ENCODE peak calls at places on chromosome 13, in eight cellular contexts. F is GM10248, B is psoas muscle, D is sigmoid colon, Q is BJ, X is GM13976, I is HCT116, S is stomach. M is an unnamed sample.

GRCh38 chr13:35484384-35484783 is 7.9 kb upstream of the MAB21L1 start:
- DNase-seq in F (no peak), B (peak), Q (no peak), S (no peak), D (no peak), X (no peak), I (no peak), M (no peak)

GRCh38 chr13:69857188-69857821 is 250.3 kb upstream of the ATXN8OS start:
- DNase-seq in Q (no peak), B (no peak), D (no peak), F (peak), I (peak), S (no peak), X (no peak), M (peak)

GRCh38 chr13:22325761-22326160 is 654.9 kb downstream of the FGF9 start:
- DNase-seq in I (no peak), B (no peak), S (no peak), X (no peak), F (no peak), D (no peak), Q (no peak), M (no peak)

GRCh38 chr13:44219808-44220544 is 153.6 kb upstream of the SERP2 start:
- DNase-seq in Q (no peak), I (no peak), D (no peak), X (no peak), B (no peak), S (no peak), F (no peak), M (no peak)

GRCh38 chr13:80037505-80037888 is 303.4 kb downstream of the SPRY2 start:
- DNase-seq in Q (peak), D (no peak), F (no peak), B (no peak), I (no peak), X (no peak), S (no peak), M (no peak)

GRCh38 chr13:51557875-51558604 is 26.2 kb upstream of the WDFY2 start:
- DNase-seq in I (no peak), B (no peak), X (no peak), F (no peak), Q (peak), D (no peak), S (no peak), M (no peak)

GRCh38 chr13:107867701-107868661 is 347.4 kb downstream of the LIG4 start:
- DNase-seq in D (no peak), B (no peak), I (no peak), Q (no peak), S (peak), F (no peak), X (peak), M (peak)

GRCh38 chr13:105452895-105453294 is 1082.6 kb downstream of the EFNB2 start:
- DNase-seq in F (no peak), S (no peak), B (no peak), Q (no peak), I (no peak), X (no peak), D (no peak), M (no peak)

GRCh38 chr13:108834193-108834592 is 204.8 kb downstream of the MYO16 start:
- DNase-seq in I (peak), B (no peak), X (no peak), S (no peak), F (no peak), Q (no peak), D (no peak), M (no peak)

GRCh38 chr13:49731766-49732165 is 40.5 kb upstream of the EBPL start:
- DNase-seq in X (no peak), F (no peak), Q (peak), I (no peak), D (no peak), B (no peak), S (no peak), M (no peak)

GRCh38 chr13:42066542-42066941 is 18.1 kb downstream of the DGKH start:
- DNase-seq in D (no peak), F (no peak), Q (peak), I (no peak), X (no peak), S (no peak), B (no peak), M (no peak)

GRCh38 chr13:55566334-55566733 is 1574.4 kb upstream of the PRR20A start:
- DNase-seq in X (no peak), S (no peak), F (no peak), Q (no peak), B (no peak), D (no peak), I (no peak), M (peak)

GRCh38 chr13:45349438-45349837 is 8.5 kb upstream of the TPT1 start:
- DNase-seq in S (no peak), F (no peak), I (no peak), D (no peak), B (no peak), X (no peak), Q (no peak), M (no peak)

GRCh38 chr13:72255908-72256307 is 388.9 kb upstream of the DACH1 start:
- DNase-seq in Q (no peak), F (no peak), D (no peak), B (no peak), I (peak), X (no peak), S (no peak), M (no peak)

GRCh38 chr13:64248371-64249065 is 2832.9 kb upstream of the PCDH20 start:
- DNase-seq in Q (peak), X (no peak), D (no peak), B (no peak), F (no peak), I (no peak), S (no peak), M (no peak)

GRCh38 chr13:102182170-102182569 is 219.7 kb downstream of the FGF14 start:
- DNase-seq in I (no peak), D (no peak), S (no peak), F (no peak), Q (no peak), B (no peak), X (no peak), M (no peak)

GRCh38 chr13:37448072-37448471 is 150.5 kb downstream of the POSTN start:
- DNase-seq in Q (no peak), I (no peak), F (no peak), D (no peak), B (no peak), S (no peak), X (no peak), M (no peak)

GRCh38 chr13:78602561-78603239 is 652 bp downstream of the POU4F1 start:
- DNase-seq in Q (no peak), I (no peak), S (no peak), D (no peak), F (no peak), B (no peak), X (peak), M (peak)

GRCh38 chr13:51148223-51148951 is 37.3 kb upstream of the C13orf42 start:
- DNase-seq in X (no peak), Q (no peak), D (no peak), F (no peak), S (no peak), I (no peak), B (no peak), M (no peak)

GRCh38 chr13:70960841-70961443 is 852.7 kb upstream of the KLHL1 start:
- DNase-seq in X (peak), B (no peak), I (no peak), Q (no peak), F (no peak), S (no peak), D (no peak), M (peak)

GRCh38 chr13:64755961-64756360 is 2474.2 kb downstream of the PCDH9 start:
- DNase-seq in F (no peak), I (no peak), D (no peak), Q (no peak), S (no peak), B (no peak), X (no peak), M (no peak)

GRCh38 chr13:108924154-108924940 is 294.9 kb downstream of the MYO16 start:
- DNase-seq in X (no peak), F (no peak), Q (no peak), I (no peak), S (no peak), D (no peak), B (no peak), M (no peak)

GRCh38 chr13:45356966-45357689 is 16.1 kb upstream of the TPT1 start:
- DNase-seq in Q (no peak), F (no peak), S (no peak), B (no peak), I (no peak), D (no peak), X (no peak), M (no peak)

GRCh38 chr13:51619614-51620013 is 35.4 kb downstream of the WDFY2 start:
- DNase-seq in D (no peak), X (no peak), Q (peak), I (no peak), S (no peak), B (no peak), F (no peak), M (no peak)

GRCh38 chr13:113921763-113922162 is 52.1 kb downstream of the C13orf46 start:
- DNase-seq in S (peak), B (no peak), Q (no peak), X (no peak), D (no peak), I (no peak), F (no peak), M (no peak)

GRCh38 chr13:29369060-29369743 is 226.3 kb downstream of the SLC7A1 start:
- DNase-seq in X (no peak), D (no peak), I (peak), S (no peak), B (no peak), F (no peak), Q (no peak), M (no peak)

GRCh38 chr13:47455581-47455980 is 545.5 kb downstream of the SUCLA2 start:
- DNase-seq in B (no peak), S (no peak), D (no peak), F (no peak), Q (no peak), I (no peak), X (no peak), M (no peak)
- TF ChIP-seq CTCF in B (no peak), S (no peak), D (no peak), F (no peak), Q (no peak), I (no peak), X (no peak), M (peak)

DNA sequence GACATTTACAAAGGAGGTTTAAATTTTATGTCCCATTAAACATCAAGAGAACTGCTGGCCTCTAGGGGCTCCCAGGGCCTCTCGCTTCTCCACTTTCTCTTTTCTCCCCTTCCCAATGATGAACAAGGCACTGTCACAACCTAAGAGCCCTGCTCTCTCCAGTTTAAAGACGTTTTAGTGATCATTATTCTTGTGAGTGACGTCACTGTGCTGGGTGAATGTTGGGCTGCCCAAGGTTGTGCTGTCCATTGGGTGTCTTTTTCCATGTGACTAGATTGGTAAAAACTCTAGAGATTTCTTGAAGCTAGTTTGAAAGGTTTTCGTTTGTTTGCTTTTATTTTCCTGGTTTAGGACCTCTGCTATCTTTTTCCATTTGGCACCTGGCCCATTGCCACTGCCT is 602.6 kb downstream of the PCDH9 start:
- DNase-seq in S (no peak), I (no peak), Q (no peak), F (no peak), X (no peak), B (no peak), D (no peak), M (no peak)
- TF ChIP-seq CTCF in S (no peak), I (no peak), Q (no peak), F (no peak), X (no peak), B (no peak), D (no peak), M (no peak)

GRCh38 chr13:110110783-110111182 is 196.2 kb downstream of the COL4A1 start:
- DNase-seq in B (no peak), F (no peak), I (no peak), D (no peak), X (no peak), S (no peak), Q (no peak), M (no peak)

GRCh38 chr13:110108348-110109139 is 198.4 kb downstream of the COL4A1 start:
- DNase-seq in B (peak), I (peak), F (no peak), D (peak), Q (no peak), X (peak), S (peak), M (no peak)

GRCh38 chr13:110109910-110110309 is 197.0 kb downstream of the COL4A1 start:
- DNase-seq in B (peak), D (peak), I (no peak), S (no peak), X (no peak), Q (no peak), F (no peak), M (no peak)

GRCh38 chr13:110107568-110108347 is 199.2 kb downstream of the COL4A1 start:
- DNase-seq in Q (no peak), F (no peak), I (no peak), B (no peak), X (no peak), D (no peak), S (no peak), M (no peak)

DNA sequence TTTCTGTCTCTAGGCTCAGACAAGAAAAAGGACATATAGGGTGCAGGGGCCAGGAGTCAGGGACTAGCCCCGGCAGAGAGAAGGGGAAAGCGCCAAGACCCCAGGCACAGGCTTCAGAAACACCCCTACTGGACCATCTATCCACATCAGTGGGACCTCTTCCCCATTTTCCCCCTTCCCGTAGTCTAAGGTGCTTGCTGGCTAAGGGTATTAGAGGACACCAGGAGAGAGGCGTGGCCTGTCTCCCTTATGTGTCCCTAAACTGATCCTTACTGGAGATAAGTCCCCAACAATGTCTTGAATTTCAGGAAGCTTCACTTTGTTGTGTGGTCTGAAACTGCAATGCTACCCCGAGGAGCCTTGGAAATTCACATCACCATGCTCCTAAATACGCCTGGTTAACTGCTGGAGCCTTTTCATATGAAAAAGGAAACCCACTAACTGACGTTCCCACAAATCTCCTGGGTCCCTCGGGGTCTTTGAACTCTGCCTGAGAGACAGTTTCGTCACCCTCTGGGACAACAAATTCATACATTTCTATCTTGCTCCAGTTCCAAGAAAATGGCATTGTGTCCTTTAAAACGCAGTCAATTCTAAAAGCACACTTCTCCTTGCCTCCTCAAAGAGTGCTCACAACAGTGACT is 197.7 kb downstream of the COL4A1 start:
- DNase-seq in X (no peak), D (no peak), B (no peak), F (no peak), Q (no peak), S (no peak), I (no peak), M (no peak)
- TF ChIP-seq CTCF in X (no peak), D (no peak), B (no peak), F (no peak), Q (no peak), S (no peak), I (no peak), M (no peak)

DNA sequence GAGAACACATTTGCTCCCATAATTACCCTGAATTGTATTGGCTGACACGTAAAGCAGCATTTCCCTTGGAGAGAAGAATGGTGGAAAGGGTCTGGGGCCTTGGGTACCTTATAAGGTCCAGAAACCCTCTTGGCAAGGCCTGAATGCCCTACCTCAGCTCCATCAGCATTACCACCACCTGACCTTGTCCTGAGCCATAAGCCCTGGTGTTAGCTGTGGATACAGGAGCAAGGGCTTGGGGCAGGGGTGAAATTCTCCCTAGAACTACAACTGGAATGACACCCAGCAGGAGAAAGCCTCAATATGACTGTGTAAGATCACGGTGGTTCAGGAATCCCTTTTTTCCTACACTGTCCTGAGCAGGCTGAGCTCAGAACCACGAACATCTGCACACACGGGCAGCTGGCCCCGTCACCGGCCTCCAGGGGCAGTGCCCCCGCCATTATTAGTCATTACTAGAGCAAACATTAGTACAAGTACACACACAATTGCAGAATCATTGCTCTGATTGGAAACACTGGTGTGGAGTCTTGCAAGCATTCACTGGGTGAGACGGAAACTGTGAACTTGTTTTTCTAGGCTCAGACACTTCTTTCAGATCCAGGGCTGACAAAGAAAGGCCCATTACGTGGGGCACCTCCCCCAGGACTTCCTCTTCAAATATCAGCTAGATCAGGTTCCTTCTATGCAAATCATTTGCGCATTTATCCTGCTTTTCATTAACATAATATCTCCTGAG is 26.7 kb upstream of the MTIF3 start:
- DNase-seq in I (no peak), X (peak), B (no peak), S (peak), D (no peak), Q (no peak), F (peak), M (peak)
- TF ChIP-seq CTCF in I (no peak), X (no peak), B (no peak), S (no peak), D (no peak), Q (no peak), F (no peak), M (no peak)

DNA sequence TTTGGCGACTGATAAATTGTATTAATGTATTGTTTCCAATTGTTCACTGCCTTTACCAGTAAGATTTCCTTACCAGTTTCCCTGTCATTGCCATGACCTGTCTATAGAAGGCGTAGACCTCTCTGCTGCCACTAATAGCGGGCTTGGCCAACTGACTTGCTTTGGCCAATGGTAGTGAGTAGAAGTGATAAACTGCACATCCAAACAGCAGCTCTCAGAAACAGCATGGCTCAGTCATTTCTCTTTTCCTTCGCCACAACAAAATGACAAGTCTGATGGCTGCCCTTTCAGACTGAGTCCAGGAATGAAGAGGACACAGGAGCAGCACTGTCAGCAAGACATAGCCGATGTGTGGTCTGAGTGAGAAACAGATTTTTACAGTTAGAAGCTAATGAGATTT is 42.2 kb upstream of the TM9SF2 start:
- DNase-seq in B (no peak), X (no peak), Q (no peak), F (no peak), I (no peak), S (no peak), D (no peak), M (no peak)
- TF ChIP-seq CTCF in B (no peak), X (no peak), Q (no peak), F (no peak), I (no peak), S (no peak), D (no peak), M (no peak)

GRCh38 chr13:98687319-98687718 is 65.2 kb downstream of the SLC15A1 start:
- DNase-seq in Q (no peak), X (no peak), F (no peak), I (no peak), D (no peak), S (no peak), B (no peak), M (no peak)

GRCh38 chr13:98688373-98688772 is 64.1 kb downstream of the SLC15A1 start:
- DNase-seq in D (no peak), X (no peak), F (no peak), Q (no peak), I (no peak), S (no peak), B (no peak), M (no peak)

GRCh38 chr13:98690348-98691041 is 62.0 kb downstream of the SLC15A1 start:
- DNase-seq in B (no peak), F (no peak), X (no peak), I (no peak), S (no peak), Q (no peak), D (no peak), M (no peak)

GRCh38 chr13:98691360-98691759 is 61.1 kb downstream of the SLC15A1 start:
- DNase-seq in X (no peak), F (no peak), Q (no peak), I (no peak), S (no peak), D (no peak), B (no peak), M (no peak)

GRCh38 chr13:98689347-98689968 is 63.0 kb downstream of the SLC15A1 start:
- DNase-seq in S (no peak), I (no peak), B (no peak), Q (no peak), X (no peak), D (no peak), F (no peak), M (no peak)
- TF ChIP-seq CTCF in S (no peak), I (no peak), B (no peak), Q (no peak), X (no peak), D (no peak), F (no peak), M (no peak)

DNA sequence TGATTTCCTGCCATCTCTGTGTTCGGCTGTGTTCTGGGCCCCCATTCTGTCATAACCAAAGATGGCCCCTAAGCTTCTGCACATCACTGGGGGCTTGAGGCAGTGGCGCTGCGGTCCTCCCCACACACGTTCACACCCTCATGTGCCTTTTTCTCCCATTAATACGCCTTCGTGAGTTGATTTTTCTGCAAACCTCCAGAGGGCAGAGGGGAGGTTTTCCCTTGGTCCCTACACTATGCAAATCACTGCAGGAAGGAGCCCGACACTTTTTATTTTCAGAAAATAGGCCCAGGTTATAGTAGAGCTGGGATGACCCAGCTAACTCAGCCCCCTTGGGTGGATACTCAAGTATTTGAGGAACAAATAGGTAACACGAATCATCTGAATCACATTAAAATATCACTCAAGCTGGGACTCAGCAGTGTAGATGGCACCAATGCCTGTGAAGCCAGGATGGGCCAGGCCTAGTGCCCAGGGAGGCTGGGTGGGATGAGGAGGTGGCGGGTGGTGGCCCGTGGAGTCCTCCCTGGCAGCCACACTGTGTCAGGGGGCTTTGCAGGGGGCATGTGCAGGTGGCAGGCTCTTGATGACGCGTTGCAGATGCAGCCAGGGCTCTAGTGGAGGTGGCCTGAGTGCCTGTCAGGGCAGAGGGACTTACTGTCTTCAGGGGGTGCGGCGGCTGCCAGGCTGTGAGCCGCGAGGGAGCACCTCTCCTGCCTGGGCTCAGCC is 234.3 kb downstream of the TEX29 start:
- DNase-seq in X (no peak), F (no peak), I (no peak), S (no peak), B (no peak), D (no peak), Q (no peak), M (no peak)
- TF ChIP-seq CTCF in X (no peak), F (no peak), I (no peak), S (no peak), B (no peak), D (no peak), Q (no peak), M (no peak)

M was measured in GM13977.